ENCODE peak calls at places on chromosome 10, in nine cellular contexts. R is NCI-H69; A is EL; S is stimulated activated CD8-positive, alpha-beta memory T cell treated with anti-CD3 and anti-CD28 coated beads, Interleukin-12 subunit alpha, Interleukin-12 subunit beta, amount 100 ng/mL, for 1 hour; C is GM04503; K is H9; P is fibroblast of the conjunctiva; F is HCEC 1CT; V is cardiac muscle cell. T is an unnamed sample.

GRCh38 chr10:124650820-124651401 is 93.3 kb downstream of the FAM53B start:
- DNase-seq in R (no peak), S (peak), F (no peak), V (no peak), A (no peak), K (no peak), C (no peak), P (no peak), T (no peak)

GRCh38 chr10:10818082-10818481 is 199.6 kb upstream of the CELF2 start:
- DNase-seq in S (no peak), K (no peak), A (peak), C (no peak), P (no peak), R (no peak), F (peak), V (no peak), T (no peak)

GRCh38 chr10:30493609-30494530 is 59.9 kb downstream of the MAP3K8 start:
- DNase-seq in R (no peak), F (peak), C (peak), K (no peak), A (peak), S (no peak), V (no peak), P (no peak), T (no peak)

GRCh38 chr10:35933940-35934636 is 292.0 kb upstream of the FZD8 start:
- DNase-seq in P (no peak), R (peak), F (no peak), C (no peak), A (no peak), K (no peak), V (no peak), S (no peak), T (no peak)

GRCh38 chr10:118783776-118784542 is 29.2 kb upstream of the CACUL1 start:
- DNase-seq in V (no peak), C (no peak), F (no peak), S (no peak), R (no peak), A (no peak), K (no peak), P (no peak), T (no peak)

GRCh38 chr10:33129987-33130386 is 172.0 kb upstream of the ITGB1 start:
- DNase-seq in R (no peak), A (peak), F (peak), C (no peak), S (no peak), K (no peak), P (no peak), V (no peak), T (no peak)

GRCh38 chr10:32577448-32577847 is 131.5 kb downstream of the CCDC7 start:
- DNase-seq in P (no peak), C (peak), S (no peak), A (peak), R (no peak), K (no peak), V (no peak), F (peak), T (no peak)

GRCh38 chr10:77926566-77927342 is at the start of gene DLG5:
- DNase-seq in R (peak), S (no peak), C (no peak), F (peak), A (peak), V (peak), K (peak), P (no peak), T (peak)

GRCh38 chr10:30781571-30782542 is 152.3 kb upstream of the LYZL2 start:
- DNase-seq in A (no peak), S (no peak), P (no peak), F (no peak), K (no peak), R (no peak), V (no peak), C (no peak), T (peak)

GRCh38 chr10:5564537-5565204 is 39.9 kb downstream of the CALML3 start:
- DNase-seq in V (no peak), C (no peak), P (no peak), K (no peak), A (no peak), F (no peak), S (no peak), R (no peak), T (no peak)

GRCh38 chr10:86288695-86289576 is 77.7 kb downstream of the GRID1 start:
- DNase-seq in K (peak), A (no peak), S (no peak), C (no peak), P (no peak), V (no peak), F (no peak), R (no peak), T (peak)

GRCh38 chr10:96511044-96511945 is 2.4 kb downstream of the TLL2 start:
- DNase-seq in K (peak), F (peak), P (no peak), A (peak), R (peak), V (peak), C (no peak), S (no peak), T (no peak)

GRCh38 chr10:130042386-130042785 is 68.2 kb downstream of the C10orf143 start:
- DNase-seq in F (no peak), P (no peak), C (no peak), K (no peak), A (no peak), V (no peak), R (no peak), S (no peak), T (no peak)

GRCh38 chr10:18140149-18140956 is at the start of gene CACNB2:
- DNase-seq in V (peak), A (peak), P (peak), S (no peak), F (peak), C (no peak), K (peak), R (peak), T (peak)

GRCh38 chr10:110206988-110207804 is at the start of gene MXI1:
- DNase-seq in C (no peak), V (peak), R (peak), S (no peak), P (peak), F (peak), K (peak), A (peak), T (peak)

GRCh38 chr10:91587710-91588638 is 44.9 kb downstream of the PPP1R3C start:
- DNase-seq in P (peak), C (no peak), F (peak), S (no peak), V (peak), R (no peak), K (no peak), A (peak), T (no peak)

GRCh38 chr10:69649771-69650550 is 19.9 kb downstream of the FAM241B start:
- DNase-seq in K (peak), F (no peak), S (no peak), C (no peak), P (no peak), V (peak), A (no peak), R (no peak), T (no peak)

GRCh38 chr10:126133906-126134703 is 237.7 kb downstream of the FANK1 start:
- DNase-seq in P (no peak), F (peak), C (peak), A (peak), S (no peak), V (no peak), K (no peak), R (no peak), T (no peak)

GRCh38 chr10:44462338-44462914 is 77.5 kb upstream of the CXCL12 start:
- DNase-seq in F (no peak), C (no peak), A (no peak), S (no peak), P (no peak), V (no peak), K (no peak), R (no peak), T (no peak)

GRCh38 chr10:51083280-51083986 is 9.1 kb downstream of the PRKG1 start:
- DNase-seq in K (peak), A (no peak), F (no peak), V (peak), C (no peak), S (no peak), P (no peak), R (no peak), T (no peak)

GRCh38 chr10:62858364-62858763 is 42.2 kb upstream of the EGR2 start:
- DNase-seq in C (peak), K (peak), P (no peak), R (no peak), F (peak), S (no peak), A (peak), V (no peak), T (no peak)

GRCh38 chr10:54133201-54133600 is 667.8 kb downstream of the PCDH15 start:
- DNase-seq in K (no peak), C (no peak), S (no peak), V (peak), R (peak), A (no peak), P (no peak), F (no peak), T (no peak)

GRCh38 chr10:24579448-24579847 is 144.2 kb downstream of the ARHGAP21 start:
- DNase-seq in R (no peak), A (no peak), S (no peak), K (no peak), V (no peak), F (no peak), P (no peak), C (no peak), T (no peak)

GRCh38 chr10:4398602-4399001 is 427.4 kb upstream of the AKR1E2 start:
- DNase-seq in R (no peak), F (no peak), S (no peak), A (no peak), P (no peak), C (no peak), K (no peak), V (no peak), T (no peak)

T was measured in dorsolateral prefrontal cortex.